ENCODE peak calls at places on chromosome 2, in seven cellular contexts. D is body of pancreas, W is upper lobe of left lung, F is NT2/D1, L is endodermal cell, B is heart right ventricle, R is transverse colon. S is an unnamed sample. For H3K4me1, the result is how much of the 10 kb centered on the place peaks cover.

GRCh38 chr2:10844083-10844482 is 31.5 kb upstream of the PDIA6 start:
- DNase-seq in D (peak), W (peak), F (peak), L (peak), B (peak), R (peak), S (no peak)

GRCh38 chr2:9655441-9656269 is 24.9 kb upstream of the YWHAQ start:
- DNase-seq in D (no peak), W (no peak), F (no peak), L (no peak), B (no peak), R (no peak), S (no peak)

GRCh38 chr2:43005211-43005974 is 213.0 kb upstream of the HAAO start:
- DNase-seq in D (peak), W (no peak), F (no peak), L (peak), B (no peak), R (peak), S (no peak)

GRCh38 chr2:235303499-235304291 is 190.1 kb upstream of the AGAP1 start:
- DNase-seq in D (no peak), W (no peak), F (no peak), L (peak), B (no peak), R (no peak), S (no peak)

GRCh38 chr2:9749546-9750223 is 93.6 kb upstream of the TAF1B start:
- DNase-seq in D (no peak), W (no peak), F (no peak), L (no peak), B (no peak), R (no peak), S (no peak)

GRCh38 chr2:184646593-184646992 is 48.3 kb downstream of the ZNF804A start:
- DNase-seq in D (no peak), W (no peak), F (no peak), L (no peak), B (no peak), R (no peak), S (no peak)

GRCh38 chr2:120617055-120617454 is 118.6 kb upstream of the GLI2 start:
- DNase-seq in D (no peak), W (peak), F (no peak), L (no peak), B (no peak), R (no peak), S (no peak)

GRCh38 chr2:199459286-199460100 is 1.8 kb upstream of the SATB2 start:
- DNase-seq in D (peak), W (peak), F (peak), L (peak), B (peak), R (peak), S (no peak)

GRCh38 chr2:173095356-173095755 is 19.7 kb downstream of the MAP3K20 start:
- DNase-seq in D (no peak), W (no peak), F (no peak), L (no peak), B (no peak), R (no peak), S (no peak)

GRCh38 chr2:106882658-106883057 is 3.3 kb downstream of the ST6GAL2 start:
- DNase-seq in D (no peak), W (no peak), F (no peak), L (no peak), B (no peak), R (no peak), S (no peak)

GRCh38 chr2:19009510-19009909 is 348.9 kb downstream of the OSR1 start:
- DNase-seq in D (no peak), W (no peak), F (no peak), L (no peak), B (no peak), R (no peak), S (no peak)

GRCh38 chr2:100821255-100821912 is 1.4 kb downstream of the NPAS2 start:
- DNase-seq in D (no peak), W (no peak), F (no peak), L (no peak), B (no peak), R (no peak), S (no peak)

GRCh38 chr2:233033672-233034071 is 1.2 kb downstream of the NEU2 start:
- DNase-seq in D (no peak), W (no peak), F (no peak), L (no peak), B (no peak), R (no peak), S (no peak)

GRCh38 chr2:183149489-183149888 is 25.2 kb downstream of the NUP35 start:
- DNase-seq in D (no peak), W (no peak), F (no peak), L (no peak), B (no peak), R (no peak), S (no peak)

GRCh38 chr2:206968139-206969086 is 29.1 kb downstream of the CPO start:
- DNase-seq in D (no peak), W (no peak), F (no peak), L (no peak), B (no peak), R (no peak), S (peak)

GRCh38 chr2:1731512-1731962 is 12.8 kb downstream of the PXDN start:
- DNase-seq in D (no peak), W (no peak), F (no peak), L (peak), B (peak), R (peak), S (no peak)

GRCh38 chr2:215796160-215796559 is 217.2 kb downstream of the MREG start:
- DNase-seq in D (no peak), W (no peak), F (no peak), L (no peak), B (no peak), R (no peak), S (no peak)

DNA sequence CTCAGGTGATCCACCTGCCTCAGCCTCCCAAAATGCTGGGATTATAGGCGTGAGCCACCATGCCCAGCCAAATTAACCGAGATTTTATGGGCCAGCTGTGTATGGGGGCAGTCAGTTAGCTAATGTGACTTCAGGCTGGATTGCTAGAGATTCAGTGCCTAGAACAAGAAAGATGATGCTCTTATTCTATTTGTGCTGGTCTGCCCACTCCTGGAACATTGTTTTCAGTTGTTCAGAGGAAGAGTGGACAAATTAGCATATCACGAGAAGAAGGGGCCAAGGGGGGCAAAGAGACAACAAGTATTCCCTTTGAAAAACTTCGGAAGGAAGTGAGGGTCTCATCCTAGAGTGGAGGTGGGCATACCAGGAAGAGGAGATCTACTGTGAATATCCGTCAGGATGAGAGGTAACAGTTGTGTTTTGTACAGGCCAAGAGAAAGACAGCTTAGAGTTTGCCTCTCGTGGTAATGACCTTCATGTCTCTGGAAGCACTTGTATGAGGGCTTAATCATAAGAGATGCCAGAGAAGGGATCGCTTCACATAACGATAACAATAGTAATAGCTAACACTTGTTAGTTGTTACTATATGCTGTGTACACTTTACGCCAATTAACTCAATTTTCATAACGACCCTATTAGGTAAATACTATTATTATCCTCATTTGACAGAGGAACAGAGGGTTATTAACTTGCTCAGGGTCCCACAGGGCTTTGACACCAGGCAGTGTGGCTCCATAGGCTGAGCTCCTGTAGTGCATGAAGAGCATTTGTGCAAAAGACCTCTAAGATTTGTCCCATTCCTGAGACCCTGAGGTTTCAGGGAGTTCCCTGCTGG is 138.3 kb downstream of the DDX1 start:
- DNase-seq in D (no peak), W (no peak), F (no peak), L (peak), B (no peak), R (no peak), S (no peak)
- H3K4me1 ChIP-seq in D (under half), W (under half), F (under half), L (under half), B (under half), R (under half), S (under half)

GRCh38 chr2:86211796-86212188 is 12.5 kb downstream of the MRPL35 start:
- DNase-seq in D (no peak), W (no peak), F (no peak), L (no peak), B (no peak), R (no peak), S (no peak)

GRCh38 chr2:86216577-86217555 is 17.6 kb downstream of the MRPL35 start:
- DNase-seq in D (no peak), W (no peak), F (no peak), L (no peak), B (no peak), R (no peak), S (no peak)

GRCh38 chr2:86213056-86213455 is 13.8 kb downstream of the MRPL35 start:
- DNase-seq in D (no peak), W (no peak), F (no peak), L (no peak), B (no peak), R (no peak), S (no peak)

GRCh38 chr2:86213699-86214502 is 14.6 kb downstream of the MRPL35 start:
- DNase-seq in D (peak), W (no peak), F (no peak), L (no peak), B (no peak), R (no peak), S (no peak)

GRCh38 chr2:86214503-86214832 is 15.2 kb downstream of the MRPL35 start:
- DNase-seq in D (no peak), W (no peak), F (no peak), L (no peak), B (no peak), R (no peak), S (no peak)
- H3K4me1 ChIP-seq in D (under half), W (under half), F (under half), L (under half), B (under half), R (under half), S (under half)

DNA sequence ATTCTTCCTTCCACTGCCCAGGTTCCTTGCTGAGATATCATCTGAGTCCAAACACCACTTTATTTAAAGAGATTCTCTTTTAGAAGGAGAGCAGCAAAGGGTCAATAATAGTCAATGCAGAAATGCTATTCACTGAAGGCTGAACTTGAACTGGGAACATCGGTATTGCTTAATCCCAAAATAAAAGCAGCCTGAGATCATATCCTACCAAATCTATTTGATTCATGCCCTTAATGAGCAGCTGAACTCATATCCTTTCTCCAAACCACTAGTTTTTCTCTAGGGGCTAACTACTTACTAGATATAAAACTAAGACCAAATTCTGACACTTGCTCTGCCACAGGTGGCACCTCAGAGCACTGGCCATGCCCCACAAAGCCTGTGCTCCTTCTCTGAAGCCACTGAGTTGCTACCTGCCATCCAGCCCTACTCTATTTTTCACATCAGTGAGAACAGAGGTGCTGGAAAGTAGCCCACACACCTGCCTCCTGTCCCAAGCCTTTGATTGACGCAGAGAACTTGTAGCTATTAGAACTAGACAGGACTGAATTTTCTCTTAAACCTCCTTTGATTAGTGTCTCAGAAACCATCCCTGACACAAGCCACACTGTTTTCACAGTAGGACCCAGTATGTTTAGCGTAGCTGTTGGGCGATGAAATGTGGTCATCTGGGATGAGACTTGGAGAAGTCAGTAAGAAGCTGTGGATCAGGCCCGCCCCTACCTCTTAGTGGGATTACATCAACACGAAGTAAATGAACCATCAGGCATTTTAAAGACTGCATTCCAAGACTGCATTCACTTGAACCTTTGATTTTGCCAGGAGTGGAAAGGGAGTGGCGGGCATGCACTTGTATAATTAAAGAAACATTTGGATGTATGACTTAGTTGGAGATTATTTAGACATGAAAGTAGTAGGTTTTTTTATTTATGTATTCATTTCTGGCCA is 124.3 kb downstream of the RBMS1 start:
- DNase-seq in D (peak), W (no peak), F (no peak), L (no peak), B (no peak), R (no peak), S (no peak)
- H3K4me1 ChIP-seq in D (under half), W (half or more), F (under half), L (under half), B (half or more), R (under half), S (half or more)

GRCh38 chr2:38763226-38763625 is 12.1 kb upstream of the SRSF7 start:
- DNase-seq in D (no peak), W (no peak), F (no peak), L (no peak), B (no peak), R (no peak), S (no peak)
- H3K4me1 ChIP-seq in D (under half), W (under half), F (under half), L (under half), B (under half), R (under half), S (under half)

GRCh38 chr2:98658816-98659486 is 50.6 kb downstream of the UNC50 start:
- DNase-seq in D (no peak), W (no peak), F (no peak), L (no peak), B (no peak), R (no peak), S (no peak)

GRCh38 chr2:98665638-98666037 is 57.2 kb downstream of the UNC50 start:
- DNase-seq in D (no peak), W (no peak), F (no peak), L (no peak), B (no peak), R (no peak), S (no peak)

GRCh38 chr2:98664323-98664722 is 55.9 kb downstream of the UNC50 start:
- DNase-seq in D (no peak), W (peak), F (no peak), L (no peak), B (no peak), R (no peak), S (no peak)

GRCh38 chr2:98663521-98664090 is 55.2 kb downstream of the UNC50 start:
- DNase-seq in D (no peak), W (no peak), F (no peak), L (no peak), B (no peak), R (no peak), S (no peak)
- H3K4me1 ChIP-seq in D (under half), W (under half), F (under half), L (under half), B (under half), R (under half), S (under half)

GRCh38 chr2:197229509-197230458 is 80.8 kb downstream of the ANKRD44 start:
- DNase-seq in D (no peak), W (no peak), F (no peak), L (no peak), B (no peak), R (no peak), S (no peak)
- H3K4me1 ChIP-seq in D (under half), W (under half), F (under half), L (under half), B (under half), R (under half), S (under half)

DNA sequence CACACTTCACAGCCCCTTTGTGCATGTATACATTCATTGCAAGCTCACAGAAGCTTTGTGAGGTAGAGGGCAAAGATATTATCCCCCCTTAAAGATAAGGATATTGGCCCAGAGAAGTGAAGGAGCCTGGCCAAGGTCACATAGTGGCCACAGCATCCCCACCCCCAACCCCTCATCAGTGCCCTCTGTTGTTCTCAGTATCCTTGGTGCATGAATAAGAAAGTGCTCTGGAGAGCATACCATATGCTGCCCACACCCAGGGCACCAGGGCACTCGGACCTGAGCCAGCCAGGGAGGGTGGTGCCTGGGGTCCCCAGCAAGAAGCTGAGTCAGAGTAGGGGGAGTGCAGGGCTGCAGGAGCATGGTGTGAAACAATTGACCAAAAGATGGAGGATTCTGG is 3.3 kb downstream of the DYSF start:
- DNase-seq in D (no peak), W (no peak), F (no peak), L (peak), B (no peak), R (no peak), S (no peak)
- H3K4me1 ChIP-seq in D (under half), W (under half), F (under half), L (under half), B (half or more), R (under half), S (under half)

GRCh38 chr2:189558516-189559263 is 21.9 kb downstream of the SLC40A1 start:
- DNase-seq in D (no peak), W (no peak), F (no peak), L (no peak), B (no peak), R (no peak), S (no peak)
- H3K4me1 ChIP-seq in D (under half), W (under half), F (under half), L (under half), B (half or more), R (under half), S (half or more)

GRCh38 chr2:144322379-144322778 is 197.5 kb downstream of the ZEB2 start:
- DNase-seq in D (no peak), W (no peak), F (no peak), L (no peak), B (no peak), R (no peak), S (no peak)

GRCh38 chr2:144324446-144325045 is 195.4 kb downstream of the ZEB2 start:
- DNase-seq in D (no peak), W (no peak), F (no peak), L (no peak), B (no peak), R (no peak), S (no peak)

GRCh38 chr2:144326845-144327244 is 193.1 kb downstream of the ZEB2 start:
- DNase-seq in D (no peak), W (no peak), F (no peak), L (no peak), B (no peak), R (no peak), S (no peak)

GRCh38 chr2:144323946-144324345 is 196.0 kb downstream of the ZEB2 start:
- DNase-seq in D (no peak), W (no peak), F (no peak), L (no peak), B (no peak), R (no peak), S (no peak)

GRCh38 chr2:144325086-144325485 is 194.8 kb downstream of the ZEB2 start:
- DNase-seq in D (no peak), W (no peak), F (no peak), L (no peak), B (no peak), R (no peak), S (no peak)
- H3K4me1 ChIP-seq in D (under half), W (under half), F (under half), L (under half), B (under half), R (under half), S (under half)

GRCh38 chr2:162014751-162015150 is 59.3 kb downstream of the DPP4 start:
- DNase-seq in D (no peak), W (no peak), F (no peak), L (no peak), B (no peak), R (no peak), S (no peak)
- H3K4me1 ChIP-seq in D (under half), W (under half), F (under half), L (under half), B (under half), R (under half), S (under half)

S was measured in ascending aorta.